ENCODE peak calls at places on chromosomes 5 and 9, in nine cellular contexts. C is lower leg skin, A is HepG2, X is cardiac muscle cell, P is AG10803, J is lower lobe of right lung, U is mammary epithelial cell, Q is cardiac fibroblast, K is colonic mucosa. V is an unnamed sample.
A peak's percentile ranks its signal among the peaks of the same experiment; 100 is the strongest.

GRCh38 chr5:43305948-43306563 is 7.2 kb downstream of the HMGCS1 start:
- DNase-seq in C (no peak), A (peak; percentile 70), X (peak; percentile 69), P (peak; percentile 77), J (no peak), U (no peak), Q (peak; percentile 79), K (no peak), V (no peak)

GRCh38 chr5:40383719-40384651 is 295.7 kb upstream of the PTGER4 start:
- DNase-seq in C (no peak), A (no peak), X (no peak), P (peak; percentile 66), J (no peak), U (peak; percentile 69), Q (peak; percentile 57), K (no peak), V (peak; percentile 77)

GRCh38 chr9:16175461-16175860 is 622.6 kb downstream of the CCDC171 start:
- DNase-seq in C (peak; percentile 20), A (no peak), X (no peak), P (no peak), J (no peak), U (no peak), Q (no peak), K (no peak), V (peak; percentile 18)

GRCh38 chr5:8766448-8766847 is 779.4 kb downstream of the SEMA5A start:
- DNase-seq in C (no peak), A (no peak), X (no peak), P (no peak), J (no peak), U (no peak), Q (peak; percentile 13), K (no peak), V (no peak)

GRCh38 chr5:120293796-120294195 is 170.3 kb upstream of the PRR16 start:
- DNase-seq in C (no peak), A (no peak), X (no peak), P (peak; percentile 96), J (no peak), U (peak; percentile 76), Q (peak; percentile 67), K (no peak), V (peak; percentile 87)

GRCh38 chr9:121651014-121651294 is 480 bp upstream of the DAB2IP start:
- DNase-seq in C (no peak), A (no peak), X (no peak), P (no peak), J (no peak), U (no peak), Q (no peak), K (no peak), V (no peak)

GRCh38 chr5:144219869-144220268 is 49.2 kb downstream of the KCTD16 start:
- DNase-seq in C (no peak), A (no peak), X (no peak), P (no peak), J (no peak), U (no peak), Q (no peak), K (no peak), V (no peak)

GRCh38 chr5:170270670-170271069 is 26.9 kb downstream of the LCP2 start:
- DNase-seq in C (no peak), A (no peak), X (no peak), P (no peak), J (no peak), U (no peak), Q (no peak), K (no peak), V (no peak)

GRCh38 chr5:43017438-43017820 is 22.7 kb downstream of the ANXA2R start:
- DNase-seq in C (peak; percentile 90), A (peak; percentile 35), X (peak; percentile 45), P (no peak), J (no peak), U (no peak), Q (peak; percentile 47), K (peak; percentile 43), V (no peak)

GRCh38 chr5:35377653-35378052 is 147.4 kb upstream of the PRLR start:
- DNase-seq in C (no peak), A (no peak), X (no peak), P (no peak), J (no peak), U (no peak), Q (no peak), K (no peak), V (no peak)

GRCh38 chr9:127927457-127928231 is 2.9 kb downstream of the PIP5KL1 start:
- DNase-seq in C (no peak), A (no peak), X (peak; percentile 21), P (no peak), J (peak; percentile 84), U (peak; percentile 44), Q (no peak), K (peak; percentile 90), V (no peak)

GRCh38 chr5:181265092-181265671 is 4.2 kb upstream of the TRIM52 start:
- DNase-seq in C (peak; percentile 62), A (no peak), X (no peak), P (no peak), J (no peak), U (no peak), Q (no peak), K (no peak), V (no peak)

GRCh38 chr5:122089614-122090013 is 11.6 kb upstream of the LOX start:
- DNase-seq in C (no peak), A (no peak), X (no peak), P (peak; percentile 94), J (no peak), U (peak; percentile 21), Q (peak; percentile 81), K (no peak), V (peak; percentile 85)

GRCh38 chr5:73367650-73368049 is 80.9 kb downstream of the FOXD1 start:
- DNase-seq in C (no peak), A (no peak), X (no peak), P (peak; percentile 83), J (no peak), U (no peak), Q (peak; percentile 32), K (no peak), V (peak; percentile 53)

GRCh38 chr5:52784741-52785140 is 3.0 kb upstream of the ITGA1 start:
- DNase-seq in C (no peak), A (no peak), X (no peak), P (no peak), J (no peak), U (no peak), Q (no peak), K (no peak), V (no peak)

GRCh38 chr5:92268343-92268742 is 885.2 kb upstream of the ARRDC3 start:
- DNase-seq in C (no peak), A (no peak), X (no peak), P (no peak), J (no peak), U (no peak), Q (no peak), K (no peak), V (no peak)

GRCh38 chr5:14365831-14366435 is 215.7 kb upstream of the OTULINL start:
- DNase-seq in C (no peak), A (no peak), X (no peak), P (no peak), J (no peak), U (peak; percentile 46), Q (no peak), K (no peak), V (no peak)

GRCh38 chr5:10194083-10194482 is 55.6 kb downstream of the ATPSCKMT start:
- DNase-seq in C (no peak), A (no peak), X (no peak), P (no peak), J (no peak), U (no peak), Q (no peak), K (no peak), V (no peak)

GRCh38 chr5:163565492-163565891 is 60.1 kb downstream of the MAT2B start:
- DNase-seq in C (no peak), A (no peak), X (peak; percentile 72), P (no peak), J (no peak), U (peak; percentile 4), Q (peak; percentile 16), K (no peak), V (no peak)
- H3K4me3 ChIP-seq in C (no peak overlapping the region), A (peak overlapping the region; percentile 17), X (peak overlapping the region; percentile 29), P (peak overlapping the region; percentile 53), J (peak overlapping the region; percentile 47), U (peak overlapping the region; percentile 17), Q (peak overlapping the region; percentile 48), K (peak overlapping the region; percentile 27), V (peak overlapping the region; percentile 35)

DNA sequence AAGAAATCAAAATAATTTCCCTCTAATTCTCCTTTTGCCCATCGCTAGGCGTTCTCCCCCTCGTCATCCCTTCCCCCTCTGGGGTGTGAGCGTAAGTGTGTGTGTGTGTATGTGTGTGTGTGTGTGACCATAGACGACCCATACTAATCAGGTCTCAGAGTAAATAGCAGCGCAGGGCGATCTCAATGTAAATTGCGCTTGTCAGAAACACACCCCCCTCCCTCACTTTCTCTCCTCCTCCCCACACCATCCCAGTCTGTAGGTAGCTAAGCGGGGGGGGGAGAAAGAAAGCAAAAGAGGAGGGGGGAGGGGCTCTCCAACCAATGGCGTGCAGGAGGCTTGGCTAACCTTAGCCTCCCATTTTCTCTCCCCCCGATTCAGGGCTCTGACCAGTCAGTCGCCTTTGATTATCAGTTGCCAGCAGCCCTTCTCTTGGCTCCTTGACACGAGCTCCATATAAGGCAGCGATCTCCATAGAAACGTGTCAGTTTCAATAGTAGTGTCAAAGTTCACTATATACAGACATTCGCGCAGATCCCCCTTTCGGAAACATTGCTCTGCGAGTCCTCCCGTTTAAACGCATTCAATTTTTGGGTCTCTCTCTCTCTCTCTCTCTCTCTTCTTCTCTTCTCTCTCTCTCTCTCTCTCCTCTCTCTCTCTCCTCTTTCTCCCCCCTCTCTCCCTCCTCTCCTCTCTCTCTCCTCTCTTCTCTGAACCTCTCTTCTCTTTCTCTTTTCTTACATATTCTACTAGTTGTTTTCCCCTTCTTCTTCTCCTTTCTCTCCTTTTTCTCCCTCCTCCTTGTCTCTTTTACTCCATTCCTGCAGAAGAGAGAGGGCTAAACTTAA is at the start of gene NR2F1:
- DNase-seq in C (no peak), A (peak; percentile 99), X (no peak), P (peak; percentile 90), J (peak; percentile 52), U (peak; percentile 92), Q (peak; percentile 100), K (peak; percentile 66), V (peak; percentile 96)
- TF ChIP-seq CTCF in C (no peak), A (no peak), X (no peak), P (no peak), J (no peak), U (no peak), Q (no peak), K (no peak), V (no peak)

DNA sequence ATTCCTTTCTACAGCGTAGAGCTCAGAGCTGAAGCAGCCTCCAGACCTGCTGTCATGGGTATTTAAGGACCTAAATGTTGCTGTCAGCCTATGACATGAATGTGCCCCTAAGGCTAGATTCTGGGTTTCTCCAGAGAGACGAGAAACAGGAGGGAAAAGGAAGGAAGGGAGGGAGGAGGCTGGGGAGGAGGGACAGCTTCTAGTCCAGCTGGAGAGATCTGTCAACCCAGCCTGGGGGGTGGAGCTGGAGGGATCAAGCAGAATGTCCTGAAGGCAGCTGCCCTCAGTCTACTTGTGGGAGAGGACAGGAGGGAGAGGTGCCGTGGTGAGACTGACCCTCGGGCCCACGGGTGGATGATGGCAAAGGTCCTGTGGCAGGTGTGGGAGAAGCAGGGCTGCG is 1.1 kb upstream of the DBH start:
- DNase-seq in C (no peak), A (no peak), X (no peak), P (no peak), J (no peak), U (no peak), Q (no peak), K (no peak), V (no peak)
- H3K4me3 ChIP-seq in C (no peak overlapping the region), A (no peak overlapping the region), X (no peak overlapping the region), P (no peak overlapping the region), J (no peak overlapping the region), U (no peak overlapping the region), Q (no peak overlapping the region), K (no peak overlapping the region), V (no peak overlapping the region)

GRCh38 chr9:98234231-98234825 is 21.1 kb downstream of the TBC1D2 start:
- DNase-seq in C (no peak), A (no peak), X (no peak), P (no peak), J (no peak), U (no peak), Q (no peak), K (no peak), V (no peak)
- TF ChIP-seq CTCF in C (no peak), A (peak; percentile 55), X (peak; percentile 7), P (no peak), J (no peak), U (peak; percentile 13), Q (no peak), K (no peak), V (no peak)

V was measured in foreskin fibroblast.